ENCODE peak calls at places on chromosome X, in eight cellular contexts. H, A, X, T, F, V, N and B are unnamed samples.
A peak's percentile ranks its signal among the peaks of the same experiment; 100 is the strongest.

GRCh38 chrX:16826207-16826606 is 39.9 kb downstream of the TXLNG start:
- DNase-seq in A (no peak), X (no peak), H (peak; percentile 18), T (no peak), F (no peak), N (no peak), V (peak; percentile 57), B (no peak)

GRCh38 chrX:69616520-69617203 is 749 bp downstream of the EDA start:
- DNase-seq in N (peak; percentile 3), F (no peak), X (peak; percentile 36), T (peak; percentile 42), V (peak; percentile 15), H (no peak), A (no peak), B (no peak)

GRCh38 chrX:19555236-19555635 is 39.9 kb upstream of the MAP3K15 start:
- DNase-seq in X (no peak), T (no peak), V (no peak), F (no peak), H (no peak), A (no peak), N (no peak), B (no peak)

GRCh38 chrX:116806288-116806802 is 343.6 kb upstream of the CT83 start:
- DNase-seq in A (no peak), N (no peak), H (no peak), F (no peak), V (no peak), T (no peak), X (peak; percentile 55), B (no peak)

GRCh38 chrX:103464774-103465117 is 54.5 kb downstream of the RAB40A start:
- DNase-seq in T (peak; percentile 76), A (no peak), H (peak; percentile 53), V (peak; percentile 75), N (peak; percentile 79), X (peak; percentile 79), F (peak; percentile 58), B (peak; percentile 83)

GRCh38 chrX:38539748-38540147 is 21.6 kb upstream of the TSPAN7 start:
- DNase-seq in A (no peak), V (no peak), N (no peak), F (no peak), H (no peak), X (no peak), T (no peak), B (no peak)

GRCh38 chrX:131841496-131842410 is 181.3 kb upstream of the STK26 start:
- DNase-seq in F (peak; percentile 52), H (peak; percentile 59), T (peak; percentile 51), X (peak; percentile 68), A (no peak), N (peak; percentile 3), V (peak; percentile 61), B (no peak)

GRCh38 chrX:136094962-136095361 is 52.4 kb upstream of the FHL1 start:
- DNase-seq in X (no peak), T (no peak), A (no peak), N (no peak), F (no peak), H (no peak), V (no peak), B (no peak)

GRCh38 chrX:107935664-107936433 is 46.3 kb downstream of the TEX13B start:
- DNase-seq in F (no peak), T (no peak), N (no peak), H (peak; percentile 22), A (peak; percentile 2), X (peak; percentile 65), V (peak; percentile 72), B (peak; percentile 46)

GRCh38 chrX:30181353-30181752 is 34.0 kb upstream of the MAGEB2 start:
- DNase-seq in V (no peak), X (no peak), T (no peak), F (no peak), N (no peak), A (no peak), H (no peak), B (no peak)

GRCh38 chrX:112798736-112799135 is 41.9 kb downstream of the AMOT start:
- DNase-seq in N (no peak), V (no peak), A (no peak), F (no peak), T (no peak), X (no peak), H (no peak), B (no peak)

GRCh38 chrX:46311581-46312120 is 233.6 kb downstream of the ZNF674 start:
- DNase-seq in N (no peak), X (no peak), T (no peak), A (no peak), V (no peak), H (peak; percentile 5), F (no peak), B (no peak)

GRCh38 chrX:53048169-53049126 is at the start of gene GPR173:
- DNase-seq in F (no peak), V (peak; percentile 37), N (no peak), H (peak; percentile 82), X (peak; percentile 84), T (peak; percentile 54), A (no peak), B (peak; percentile 90)

GRCh38 chrX:11381464-11381863 is 88.3 kb downstream of the AMELX start:
- DNase-seq in N (peak; percentile 0), F (no peak), H (peak; percentile 14), T (peak; percentile 64), A (no peak), V (peak; percentile 61), X (peak; percentile 32), B (no peak)

GRCh38 chrX:53714580-53715335 is 28.2 kb upstream of the HUWE1 start:
- DNase-seq in N (peak; percentile 51), H (peak; percentile 9), T (peak; percentile 52), A (peak; percentile 27), X (no peak), F (peak; percentile 45), V (peak; percentile 65), B (no peak)

GRCh38 chrX:48920713-48921104 is 1.9 kb upstream of the PIM2 start:
- DNase-seq in H (no peak), F (no peak), V (no peak), N (no peak), X (no peak), T (no peak), A (no peak), B (no peak)

GRCh38 chrX:3195845-3196244 is 150.6 kb downstream of the MXRA5 start:
- DNase-seq in F (no peak), T (no peak), X (no peak), V (no peak), N (no peak), A (no peak), H (no peak), B (no peak)

GRCh38 chrX:133444952-133445831 is 29.9 kb upstream of the GPC4 start:
- DNase-seq in F (no peak), H (no peak), N (no peak), X (peak; percentile 76), V (peak; percentile 57), T (no peak), A (no peak), B (no peak)

GRCh38 chrX:69163936-69164741 is 1.1 kb downstream of the PJA1 start:
- DNase-seq in T (peak; percentile 50), A (no peak), N (peak; percentile 54), F (no peak), V (peak; percentile 15), X (peak; percentile 46), H (peak; percentile 58), B (peak; percentile 31)

GRCh38 chrX:21373637-21374162 is 518 bp upstream of the CNKSR2 start:
- DNase-seq in V (no peak), N (peak; percentile 33), X (peak; percentile 28), T (no peak), A (no peak), H (peak; percentile 60), F (no peak), B (peak; percentile 83)

GRCh38 chrX:103864886-103865534 is 33.0 kb upstream of the RAB9B start:
- DNase-seq in F (no peak), H (no peak), N (no peak), V (peak; percentile 54), A (no peak), T (no peak), X (no peak), B (no peak)

GRCh38 chrX:74449937-74450330 is 28.6 kb downstream of the SLC16A2 start:
- DNase-seq in F (no peak), H (peak; percentile 34), A (peak; percentile 66), V (peak; percentile 84), T (no peak), X (no peak), N (no peak), B (no peak)

GRCh38 chrX:134287356-134287755 is 50.4 kb downstream of the CCDC160 start:
- DNase-seq in H (no peak), T (no peak), N (no peak), A (no peak), V (no peak), F (no peak), X (no peak), B (no peak)

GRCh38 chrX:23195097-23195496 is 139.6 kb upstream of the PTCHD1 start:
- DNase-seq in H (no peak), F (no peak), V (no peak), X (no peak), N (no peak), A (no peak), T (no peak), B (no peak)

GRCh38 chrX:115901241-115901640 is 269.3 kb upstream of the AGTR2 start:
- DNase-seq in N (no peak), V (no peak), F (no peak), H (no peak), X (peak; percentile 30), T (no peak), A (no peak), B (no peak)

GRCh38 chrX:46965125-46965758 is 53.0 kb downstream of the JADE3 start:
- DNase-seq in F (no peak), A (no peak), T (no peak), H (peak; percentile 31), N (no peak), V (peak; percentile 25), X (no peak), B (no peak)

GRCh38 chrX:47900833-47901232 is 64.1 kb downstream of the ZNF81 start:
- DNase-seq in T (no peak), V (no peak), H (no peak), X (no peak), A (no peak), N (no peak), F (no peak), B (no peak)

GRCh38 chrX:11447418-11447817 is 154.2 kb downstream of the AMELX start:
- DNase-seq in H (no peak), T (no peak), V (no peak), N (no peak), F (no peak), X (no peak), A (no peak), B (no peak)

GRCh38 chrX:125826080-125826479 is 340.0 kb downstream of the DCAF12L2 start:
- DNase-seq in X (no peak), F (no peak), A (no peak), H (no peak), N (no peak), V (no peak), T (no peak), B (no peak)